ENCODE peak calls at places on chromosomes 3 and 15, in ten cellular contexts. One of them, this sample, is unnamed.
A peak's percentile ranks its signal among the peaks of the same experiment; 100 is the strongest.

GRCh38 chr15:70466305-70466704 is 297.1 kb downstream of the UACA start:
- DNase-seq in mucosa of descending colon: no peak
- DNase-seq in left lung: no peak
- DNase-seq in neuronal stem cell: no peak
- DNase-seq in GM23248: no peak
- DNase-seq in psoas muscle: no peak
- DNase-seq in heart left ventricle: no peak
- DNase-seq in left ventricle myocardium inferior: no peak
- DNase-seq in lower lobe of right lung: no peak
- DNase-seq in small intestine: no peak
- DNase-seq in this sample: no peak

GRCh38 chr15:86275361-86275760 is 195.7 kb downstream of the AGBL1 start:
- DNase-seq in lower lobe of right lung: no peak
- DNase-seq in small intestine: no peak
- DNase-seq in mucosa of descending colon: no peak
- DNase-seq in neuronal stem cell: no peak
- DNase-seq in GM23248: no peak
- DNase-seq in heart left ventricle: no peak
- DNase-seq in psoas muscle: no peak
- DNase-seq in left lung: no peak
- DNase-seq in left ventricle myocardium inferior: no peak
- DNase-seq in this sample: no peak

GRCh38 chr3:71641669-71642068 is 58.1 kb upstream of the FOXP1 start:
- DNase-seq in heart left ventricle: no peak
- DNase-seq in left ventricle myocardium inferior: no peak
- DNase-seq in psoas muscle: no peak
- DNase-seq in small intestine: peak; percentile 91
- DNase-seq in neuronal stem cell: no peak
- DNase-seq in lower lobe of right lung: no peak
- DNase-seq in left lung: no peak
- DNase-seq in GM23248: peak; percentile 5
- DNase-seq in mucosa of descending colon: no peak
- DNase-seq in this sample: no peak

GRCh38 chr3:52090620-52091468 is 34.5 kb upstream of the DUSP7 start:
- DNase-seq in neuronal stem cell: peak; percentile 15
- DNase-seq in mucosa of descending colon: peak; percentile 20
- DNase-seq in GM23248: no peak
- DNase-seq in psoas muscle: no peak
- DNase-seq in lower lobe of right lung: peak; percentile 37
- DNase-seq in left lung: peak; percentile 19
- DNase-seq in heart left ventricle: peak; percentile 31
- DNase-seq in small intestine: no peak
- DNase-seq in left ventricle myocardium inferior: peak; percentile 10
- DNase-seq in this sample: no peak

GRCh38 chr15:74240002-74240568 is 4.0 kb downstream of the CCDC33 start:
- DNase-seq in neuronal stem cell: no peak
- DNase-seq in heart left ventricle: peak; percentile 91
- DNase-seq in lower lobe of right lung: peak; percentile 86
- DNase-seq in small intestine: peak; percentile 86
- DNase-seq in psoas muscle: peak; percentile 85
- DNase-seq in left ventricle myocardium inferior: peak; percentile 85
- DNase-seq in left lung: peak; percentile 81
- DNase-seq in mucosa of descending colon: peak; percentile 88
- DNase-seq in GM23248: peak; percentile 86
- DNase-seq in this sample: peak; percentile 19

GRCh38 chr3:126146525-126147146 is 33.8 kb downstream of the ALDH1L1 start:
- DNase-seq in GM23248: no peak
- DNase-seq in small intestine: no peak
- DNase-seq in left lung: peak; percentile 33
- DNase-seq in psoas muscle: no peak
- DNase-seq in lower lobe of right lung: peak; percentile 38
- DNase-seq in left ventricle myocardium inferior: no peak
- DNase-seq in neuronal stem cell: no peak
- DNase-seq in mucosa of descending colon: peak; percentile 26
- DNase-seq in heart left ventricle: peak; percentile 23
- DNase-seq in this sample: no peak

GRCh38 chr3:133016838-133017309 is 21.3 kb upstream of the TMEM108 start:
- DNase-seq in GM23248: no peak
- DNase-seq in left lung: no peak
- DNase-seq in lower lobe of right lung: no peak
- DNase-seq in neuronal stem cell: no peak
- DNase-seq in mucosa of descending colon: no peak
- DNase-seq in left ventricle myocardium inferior: no peak
- DNase-seq in psoas muscle: no peak
- DNase-seq in heart left ventricle: no peak
- DNase-seq in small intestine: no peak
- DNase-seq in this sample: no peak

GRCh38 chr3:31422237-31422636 is 110.5 kb upstream of the STT3B start:
- DNase-seq in left lung: no peak
- DNase-seq in lower lobe of right lung: no peak
- DNase-seq in left ventricle myocardium inferior: no peak
- DNase-seq in psoas muscle: no peak
- DNase-seq in neuronal stem cell: no peak
- DNase-seq in heart left ventricle: no peak
- DNase-seq in GM23248: no peak
- DNase-seq in mucosa of descending colon: no peak
- DNase-seq in small intestine: no peak
- DNase-seq in this sample: no peak

GRCh38 chr3:185199671-185200070 is 46.8 kb upstream of the C3orf70 start:
- DNase-seq in neuronal stem cell: no peak
- DNase-seq in psoas muscle: no peak
- DNase-seq in mucosa of descending colon: no peak
- DNase-seq in heart left ventricle: no peak
- DNase-seq in left ventricle myocardium inferior: no peak
- DNase-seq in left lung: no peak
- DNase-seq in small intestine: no peak
- DNase-seq in GM23248: no peak
- DNase-seq in lower lobe of right lung: no peak
- DNase-seq in this sample: no peak

GRCh38 chr3:71581451-71581980 is 2.0 kb downstream of the FOXP1 start:
- DNase-seq in heart left ventricle: peak; percentile 78
- DNase-seq in left lung: peak; percentile 59
- DNase-seq in psoas muscle: peak; percentile 29
- DNase-seq in small intestine: no peak
- DNase-seq in neuronal stem cell: no peak
- DNase-seq in mucosa of descending colon: peak; percentile 67
- DNase-seq in lower lobe of right lung: peak; percentile 73
- DNase-seq in left ventricle myocardium inferior: peak; percentile 41
- DNase-seq in GM23248: peak; percentile 65
- DNase-seq in this sample: peak; percentile 19

GRCh38 chr3:184156522-184156955 is 1.4 kb downstream of the DVL3 start:
- DNase-seq in neuronal stem cell: peak; percentile 58
- DNase-seq in small intestine: no peak
- DNase-seq in lower lobe of right lung: no peak
- DNase-seq in psoas muscle: peak; percentile 71
- DNase-seq in left ventricle myocardium inferior: peak; percentile 75
- DNase-seq in heart left ventricle: peak; percentile 82
- DNase-seq in GM23248: peak; percentile 61
- DNase-seq in left lung: no peak
- DNase-seq in mucosa of descending colon: peak; percentile 63
- DNase-seq in this sample: no peak

GRCh38 chr15:35436422-35436821 is 109.5 kb downstream of the DPH6 start:
- DNase-seq in left lung: no peak
- DNase-seq in neuronal stem cell: no peak
- DNase-seq in mucosa of descending colon: no peak
- DNase-seq in small intestine: no peak
- DNase-seq in left ventricle myocardium inferior: no peak
- DNase-seq in psoas muscle: no peak
- DNase-seq in lower lobe of right lung: no peak
- DNase-seq in heart left ventricle: no peak
- DNase-seq in GM23248: no peak
- DNase-seq in this sample: no peak

GRCh38 chr15:96344120-96344705 is 13.7 kb downstream of the NR2F2 start:
- DNase-seq in left lung: no peak
- DNase-seq in neuronal stem cell: no peak
- DNase-seq in small intestine: no peak
- DNase-seq in left ventricle myocardium inferior: no peak
- DNase-seq in lower lobe of right lung: no peak
- DNase-seq in psoas muscle: no peak
- DNase-seq in heart left ventricle: no peak
- DNase-seq in mucosa of descending colon: no peak
- DNase-seq in GM23248: no peak
- DNase-seq in this sample: no peak
- H3K4me1 ChIP-seq in left lung: no peaks in the 10 kb centered on the region
- H3K4me1 ChIP-seq in neuronal stem cell: peaks cover 50% of the 10 kb centered on the region
- H3K4me1 ChIP-seq in small intestine: peaks cover 3% of the 10 kb centered on the region
- H3K4me1 ChIP-seq in left ventricle myocardium inferior: peaks cover 76% of the 10 kb centered on the region
- H3K4me1 ChIP-seq in lower lobe of right lung: peaks cover 4% of the 10 kb centered on the region
- H3K4me1 ChIP-seq in psoas muscle: no peaks in the 10 kb centered on the region
- H3K4me1 ChIP-seq in heart left ventricle: peaks cover 31% of the 10 kb centered on the region
- H3K4me1 ChIP-seq in mucosa of descending colon: peaks cover 26% of the 10 kb centered on the region
- H3K4me1 ChIP-seq in GM23248: peaks cover 39% of the 10 kb centered on the region
- H3K4me1 ChIP-seq in this sample: no peaks in the 10 kb centered on the region

DNA sequence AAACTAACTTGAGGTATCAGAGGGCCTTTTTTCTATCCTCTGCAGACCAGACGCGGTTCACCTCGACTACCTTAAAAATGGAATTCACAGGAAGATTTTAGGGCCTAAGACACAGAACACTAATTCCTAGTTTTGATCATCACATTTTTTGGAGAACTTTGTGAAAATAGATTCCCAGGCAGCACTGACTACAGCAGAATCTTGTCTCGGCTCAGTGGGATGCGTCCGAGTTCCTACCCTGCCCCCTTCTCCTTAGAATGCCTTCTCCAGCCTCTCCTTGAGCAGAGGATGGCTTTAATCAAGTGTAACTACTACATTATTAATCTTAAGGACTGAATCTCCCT is 393 bp upstream of the TERC start:
- DNase-seq in GM23248: no peak
- DNase-seq in neuronal stem cell: no peak
- DNase-seq in lower lobe of right lung: no peak
- DNase-seq in small intestine: no peak
- DNase-seq in mucosa of descending colon: no peak
- DNase-seq in psoas muscle: no peak
- DNase-seq in left lung: no peak
- DNase-seq in heart left ventricle: no peak
- DNase-seq in left ventricle myocardium inferior: no peak
- DNase-seq in this sample: no peak
- H3K4me3 ChIP-seq in GM23248: peak overlapping the region; percentile 82
- H3K4me3 ChIP-seq in neuronal stem cell: no peak overlapping the region
- H3K4me3 ChIP-seq in lower lobe of right lung: peak overlapping the region; percentile 87
- H3K4me3 ChIP-seq in small intestine: no peak overlapping the region
- H3K4me3 ChIP-seq in mucosa of descending colon: peak overlapping the region; percentile 75
- H3K4me3 ChIP-seq in psoas muscle: peak overlapping the region; percentile 91
- H3K4me3 ChIP-seq in left lung: peak overlapping the region; percentile 60
- H3K4me3 ChIP-seq in heart left ventricle: peak overlapping the region; percentile 76
- H3K4me3 ChIP-seq in left ventricle myocardium inferior: peak overlapping the region; percentile 88
- H3K4me3 ChIP-seq in this sample: no peak overlapping the region

GRCh38 chr3:42177801-42178150 is 86.6 kb downstream of the TRAK1 start:
- DNase-seq in neuronal stem cell: no peak
- DNase-seq in small intestine: no peak
- DNase-seq in lower lobe of right lung: no peak
- DNase-seq in heart left ventricle: no peak
- DNase-seq in GM23248: no peak
- DNase-seq in left ventricle myocardium inferior: no peak
- DNase-seq in psoas muscle: no peak
- DNase-seq in mucosa of descending colon: no peak
- DNase-seq in left lung: no peak
- DNase-seq in this sample: no peak
- H3K4me1 ChIP-seq in neuronal stem cell: peaks cover 18% of the 10 kb centered on the region
- H3K4me1 ChIP-seq in small intestine: no peaks in the 10 kb centered on the region
- H3K4me1 ChIP-seq in lower lobe of right lung: peaks cover 18% of the 10 kb centered on the region
- H3K4me1 ChIP-seq in heart left ventricle: peaks cover 69% of the 10 kb centered on the region
- H3K4me1 ChIP-seq in GM23248: peaks cover 12% of the 10 kb centered on the region
- H3K4me1 ChIP-seq in left ventricle myocardium inferior: peaks cover 98% of the 10 kb centered on the region
- H3K4me1 ChIP-seq in psoas muscle: peaks cover 62% of the 10 kb centered on the region
- H3K4me1 ChIP-seq in mucosa of descending colon: peaks cover 9% of the 10 kb centered on the region
- H3K4me1 ChIP-seq in left lung: peaks cover 4% of the 10 kb centered on the region
- H3K4me1 ChIP-seq in this sample: peaks cover 17% of the 10 kb centered on the region

GRCh38 chr3:169769287-169770181 is at the start of gene ACTRT3:
- DNase-seq in left lung: peak; percentile 66
- DNase-seq in psoas muscle: peak; percentile 73
- DNase-seq in GM23248: peak; percentile 85
- DNase-seq in left ventricle myocardium inferior: peak; percentile 69
- DNase-seq in neuronal stem cell: peak; percentile 78
- DNase-seq in small intestine: peak; percentile 75
- DNase-seq in mucosa of descending colon: peak; percentile 86
- DNase-seq in lower lobe of right lung: peak; percentile 83
- DNase-seq in heart left ventricle: peak; percentile 87
- DNase-seq in this sample: peak; percentile 33

GRCh38 chr3:169759256-169759655 is 5.6 kb downstream of the TERC start:
- DNase-seq in mucosa of descending colon: no peak
- DNase-seq in heart left ventricle: no peak
- DNase-seq in lower lobe of right lung: no peak
- DNase-seq in neuronal stem cell: no peak
- DNase-seq in psoas muscle: no peak
- DNase-seq in small intestine: no peak
- DNase-seq in GM23248: peak; percentile 76
- DNase-seq in left lung: no peak
- DNase-seq in left ventricle myocardium inferior: no peak
- DNase-seq in this sample: no peak

GRCh38 chr3:169760479-169760878 is 4.4 kb downstream of the TERC start:
- DNase-seq in lower lobe of right lung: no peak
- DNase-seq in mucosa of descending colon: no peak
- DNase-seq in GM23248: peak; percentile 64
- DNase-seq in small intestine: peak; percentile 49
- DNase-seq in psoas muscle: no peak
- DNase-seq in left ventricle myocardium inferior: no peak
- DNase-seq in neuronal stem cell: no peak
- DNase-seq in left lung: no peak
- DNase-seq in heart left ventricle: no peak
- DNase-seq in this sample: no peak

GRCh38 chr3:169764164-169764452 is 752 bp downstream of the TERC start:
- DNase-seq in left ventricle myocardium inferior: no peak
- DNase-seq in mucosa of descending colon: no peak
- DNase-seq in left lung: no peak
- DNase-seq in heart left ventricle: no peak
- DNase-seq in lower lobe of right lung: no peak
- DNase-seq in neuronal stem cell: no peak
- DNase-seq in small intestine: peak; percentile 45
- DNase-seq in GM23248: peak; percentile 76
- DNase-seq in psoas muscle: no peak
- DNase-seq in this sample: no peak

DNA sequence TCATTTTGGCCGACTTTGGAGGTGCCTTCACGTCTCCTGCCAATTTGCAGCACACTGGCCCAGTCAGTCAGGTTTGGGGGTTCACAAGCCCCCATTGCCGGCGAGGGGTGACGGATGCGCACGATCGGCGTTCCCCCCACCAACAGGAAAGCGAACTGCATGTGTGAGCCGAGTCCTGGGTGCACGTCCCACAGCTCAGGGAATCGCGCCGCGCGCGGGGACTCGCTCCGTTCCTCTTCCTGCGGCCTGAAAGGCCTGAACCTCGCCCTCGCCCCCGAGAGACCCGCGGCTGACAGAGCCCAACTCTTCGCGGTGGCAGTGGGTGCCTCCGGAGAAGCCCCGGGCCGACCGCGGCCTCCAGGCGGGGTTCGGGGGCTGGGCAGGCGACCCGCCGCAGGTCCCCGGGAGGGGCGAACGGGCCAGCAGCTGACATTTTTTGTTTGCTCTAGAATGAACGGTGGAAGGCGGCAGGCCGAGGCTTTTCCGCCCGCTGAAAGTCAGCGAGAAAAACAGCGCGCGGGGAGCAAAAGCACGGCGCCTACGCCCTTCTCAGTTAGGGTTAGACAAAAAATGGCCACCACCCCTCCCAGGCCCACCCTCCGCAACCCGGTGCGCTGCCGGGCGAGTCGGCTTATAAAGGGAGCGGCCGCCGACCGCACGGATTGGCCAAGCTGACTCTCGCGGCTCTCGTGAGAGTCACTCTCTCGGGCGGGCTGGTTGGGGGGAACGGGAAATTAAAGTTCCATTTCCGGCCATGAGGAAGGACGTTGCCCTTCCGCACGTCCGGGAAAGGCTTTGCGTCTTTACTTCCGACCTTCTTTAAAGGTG is at the start of gene TERC:
- DNase-seq in heart left ventricle: peak; percentile 95
- DNase-seq in GM23248: peak; percentile 93
- DNase-seq in lower lobe of right lung: peak; percentile 95
- DNase-seq in small intestine: peak; percentile 96
- DNase-seq in psoas muscle: peak; percentile 94
- DNase-seq in left lung: peak; percentile 94
- DNase-seq in mucosa of descending colon: peak; percentile 96
- DNase-seq in neuronal stem cell: peak; percentile 51
- DNase-seq in left ventricle myocardium inferior: peak; percentile 91
- DNase-seq in this sample: peak; percentile 89
- H3K4me3 ChIP-seq in heart left ventricle: peak within 1 kb of the TSS; percentile 76
- H3K4me3 ChIP-seq in GM23248: peak within 1 kb of the TSS; percentile 82
- H3K4me3 ChIP-seq in lower lobe of right lung: peak within 1 kb of the TSS; percentile 87
- H3K4me3 ChIP-seq in small intestine: peak within 1 kb of the TSS; percentile 74
- H3K4me3 ChIP-seq in psoas muscle: peak within 1 kb of the TSS; percentile 91
- H3K4me3 ChIP-seq in left lung: peak within 1 kb of the TSS; percentile 60
- H3K4me3 ChIP-seq in mucosa of descending colon: peak within 1 kb of the TSS; percentile 75
- H3K4me3 ChIP-seq in neuronal stem cell: peak within 1 kb of the TSS; percentile 82
- H3K4me3 ChIP-seq in left ventricle myocardium inferior: peak within 1 kb of the TSS; percentile 88
- H3K4me3 ChIP-seq in this sample: peak within 1 kb of the TSS; percentile 85